ENCODE peak calls at places on chromosomes 2 and 18, in five cellular contexts. T is pancreas; G is GM23248; K is A549; Q is CD8-positive, alpha-beta T cell. N is an unnamed sample.

GRCh38 chr2:172050506-172051125 is 34.7 kb upstream of the DLX1 start:
- DNase-seq in K (no peak), G (no peak), Q (no peak), T (no peak), N (no peak)

GRCh38 chr2:241560883-241561474 is 2.4 kb downstream of the BOK start:
- DNase-seq in Q (no peak), K (no peak), G (peak; percentile 40), T (peak; percentile 73), N (no peak)

GRCh38 chr2:220001693-220002260 is 374.3 kb downstream of the SLC4A3 start:
- DNase-seq in K (no peak), T (no peak), G (peak; percentile 56), Q (no peak), N (peak; percentile 66)

GRCh38 chr18:79905389-79905911 is 46.0 kb downstream of the SLC66A2 start:
- DNase-seq in T (no peak), K (no peak), G (peak; percentile 13), Q (no peak), N (no peak)

GRCh38 chr2:169834401-169834800 is 7.1 kb downstream of the UBR3 start:
- DNase-seq in K (no peak), T (no peak), Q (no peak), G (no peak), N (no peak)

GRCh38 chr2:219531639-219532377 is 11.8 kb downstream of the CHPF start:
- DNase-seq in G (no peak), K (no peak), Q (no peak), T (no peak), N (no peak)

GRCh38 chr2:197137826-197138480 is 172.6 kb downstream of the ANKRD44 start:
- DNase-seq in Q (no peak), T (no peak), K (no peak), G (peak; percentile 11), N (no peak)

GRCh38 chr2:133837441-133838090 is 269.3 kb upstream of the NCKAP5 start:
- DNase-seq in G (peak; percentile 49), K (no peak), Q (no peak), T (no peak), N (peak; percentile 61)

GRCh38 chr2:120570001-120570400 is 165.7 kb upstream of the GLI2 start:
- DNase-seq in T (no peak), K (no peak), Q (no peak), G (no peak), N (no peak)
- H3K27ac ChIP-seq in T (no peak overlapping the region), K (no peak overlapping the region), Q (no peak overlapping the region), G (no peak overlapping the region), N (no peak overlapping the region)

GRCh38 chr2:154049561-154049960 is 177.8 kb downstream of the GALNT13 start:
- DNase-seq in T (no peak), K (no peak), Q (no peak), G (no peak), N (no peak)
- H3K4me3 ChIP-seq in T (no peak overlapping the region), K (no peak overlapping the region), Q (no peak overlapping the region), G (no peak overlapping the region), N (no peak overlapping the region)

GRCh38 chr2:70707706-70708105 is 60.3 kb downstream of the ADD2 start:
- DNase-seq in T (no peak), K (no peak), Q (no peak), G (no peak), N (no peak)

GRCh38 chr2:70705160-70705850 is 62.7 kb downstream of the ADD2 start:
- DNase-seq in T (no peak), K (no peak), Q (no peak), G (no peak), N (no peak)

GRCh38 chr2:70708376-70709199 is 59.4 kb downstream of the ADD2 start:
- DNase-seq in G (peak; percentile 56), T (no peak), Q (no peak), K (no peak), N (no peak)

GRCh38 chr2:70703900-70704549 is 64.0 kb downstream of the ADD2 start:
- DNase-seq in T (no peak), Q (no peak), K (no peak), G (peak; percentile 85), N (no peak)

DNA sequence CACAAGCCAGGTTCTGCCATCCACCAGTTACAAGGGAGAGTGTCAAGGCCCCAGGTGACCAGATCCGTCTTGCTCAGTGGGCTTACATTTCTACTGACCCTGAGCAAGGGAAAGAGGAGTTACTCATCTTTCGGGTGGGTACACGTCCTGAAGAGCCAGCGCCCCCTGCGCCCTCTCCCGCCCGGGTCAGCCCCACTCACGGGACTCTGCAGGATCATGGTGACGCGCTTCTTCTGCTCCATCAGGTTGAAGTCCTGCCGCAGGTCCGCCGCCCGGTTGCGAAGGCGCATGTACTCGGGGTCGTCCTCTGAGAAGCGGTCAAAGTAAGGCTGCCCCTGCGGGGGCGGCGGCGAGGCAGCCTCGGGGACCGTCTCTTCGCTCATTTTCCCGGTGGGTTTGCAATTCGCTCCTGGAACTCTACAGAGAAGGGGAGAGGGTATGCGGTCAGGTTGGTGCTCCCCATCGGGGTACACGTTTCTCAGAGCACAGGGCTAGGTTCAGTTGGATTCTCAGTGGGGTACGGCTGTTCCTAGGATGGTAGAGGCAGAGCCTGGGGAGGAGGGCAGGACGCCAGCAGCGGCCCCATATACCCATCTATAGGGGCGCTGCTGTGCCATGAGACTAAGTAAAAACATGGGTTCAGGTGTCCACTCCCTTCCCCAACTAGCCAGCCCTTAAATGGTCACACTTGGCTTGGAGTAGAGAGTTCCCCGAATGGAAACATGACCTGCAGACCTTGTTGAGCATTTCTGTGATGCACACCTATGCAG is 61.8 kb downstream of the ADD2 start:
- DNase-seq in Q (no peak), K (no peak), T (no peak), G (no peak), N (no peak)
- H3K27ac ChIP-seq in Q (no peak overlapping the region), K (no peak overlapping the region), T (no peak overlapping the region), G (no peak overlapping the region), N (no peak overlapping the region)

DNA sequence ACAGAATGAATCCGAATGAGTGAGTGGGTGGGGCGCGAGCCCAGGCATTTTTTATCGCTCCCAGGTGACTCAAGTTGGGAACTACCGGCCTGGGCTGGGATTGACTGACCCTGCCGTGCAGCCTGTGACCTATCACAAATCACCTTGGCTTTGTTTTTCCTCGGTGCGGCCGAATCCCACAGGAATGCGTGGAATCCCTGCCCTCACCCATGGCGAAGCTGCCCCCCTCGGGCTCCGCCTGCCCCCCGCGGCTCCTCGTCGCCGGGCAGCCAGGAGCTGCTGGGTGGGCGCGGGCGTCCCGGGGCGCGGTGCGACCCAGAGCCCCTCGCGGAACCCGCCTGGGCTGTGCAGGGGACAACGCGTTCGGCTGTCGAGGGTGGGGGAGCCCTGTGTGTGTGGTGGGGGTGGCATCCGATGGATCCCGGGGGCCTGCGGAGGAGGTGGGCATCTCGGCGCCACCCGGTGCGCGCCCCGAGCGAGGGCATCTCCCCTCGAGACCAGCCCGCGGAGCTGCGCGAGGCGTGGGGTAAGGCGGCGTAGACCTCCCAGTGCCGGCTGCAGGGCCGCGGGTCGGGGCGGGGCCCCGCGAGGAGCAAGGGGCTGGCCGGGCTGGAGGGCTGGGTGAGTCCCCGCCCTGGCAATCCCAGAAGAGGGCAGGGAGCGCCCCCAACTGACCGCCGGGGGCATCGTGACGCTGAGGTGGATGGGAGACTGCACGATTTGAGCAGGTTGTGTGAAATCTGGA is 16.5 kb downstream of the B3GNT7 start:
- DNase-seq in G (peak; percentile 89), Q (peak; percentile 57), T (peak; percentile 95), K (peak; percentile 84), N (peak; percentile 82)
- H3K4me3 ChIP-seq in G (peak overlapping the region; percentile 73), Q (peak overlapping the region; percentile 50), T (peak overlapping the region; percentile 67), K (peak overlapping the region; percentile 62), N (peak overlapping the region; percentile 55)

GRCh38 chr2:39609917-39610316 is 55.8 kb upstream of the TMEM178A start:
- DNase-seq in T (no peak), K (no peak), Q (no peak), G (no peak), N (no peak)
- H3K27ac ChIP-seq in T (no peak overlapping the region), K (no peak overlapping the region), Q (no peak overlapping the region), G (no peak overlapping the region), N (no peak overlapping the region)

GRCh38 chr2:156321243-156321904 is 11.1 kb downstream of the NR4A2 start:
- DNase-seq in T (peak; percentile 61), Q (no peak), G (peak; percentile 42), K (no peak), N (peak; percentile 34)
- H3K4me3 ChIP-seq in T (peak overlapping the region; percentile 49), Q (peak overlapping the region; percentile 34), G (peak overlapping the region; percentile 68), K (peak overlapping the region; percentile 39), N (peak overlapping the region; percentile 11)

GRCh38 chr2:204453730-204454167 is 91.5 kb upstream of the PARD3B start:
- DNase-seq in T (peak; percentile 65), G (peak; percentile 9), Q (no peak), K (peak; percentile 51), N (peak; percentile 45)
- H3K27ac ChIP-seq in T (no peak overlapping the region), G (no peak overlapping the region), Q (no peak overlapping the region), K (no peak overlapping the region), N (no peak overlapping the region)